ENCODE peak calls at places on chromosome 4, in five cellular contexts. Q, I, H, B and M are unnamed samples. For H3K36me3 and H3K27me3, the result is how much of the 10 kb centered on the place peaks cover.

GRCh38 chr4:147691820-147692219 is 7.9 kb upstream of the PRMT9 start:
- DNase-seq in Q (no peak), I (no peak), H (no peak), B (no peak), M (no peak)

GRCh38 chr4:57163530-57164459 is 53.6 kb upstream of the IGFBP7 start:
- DNase-seq in Q (peak), I (peak), H (peak), B (peak), M (peak)

GRCh38 chr4:143346208-143346607 is 9.5 kb downstream of the GAB1 start:
- DNase-seq in Q (no peak), I (no peak), H (peak), B (no peak), M (no peak)

GRCh38 chr4:153611679-153612078 is 72.4 kb upstream of the TLR2 start:
- DNase-seq in Q (no peak), I (no peak), H (no peak), B (no peak), M (no peak)

GRCh38 chr4:132123870-132124623 is 1025.0 kb upstream of the PCDH10 start:
- DNase-seq in Q (no peak), I (no peak), H (no peak), B (no peak), M (no peak)

GRCh38 chr4:8039290-8039689 is 99.6 kb upstream of the AFAP1 start:
- DNase-seq in Q (peak), I (peak), H (no peak), B (no peak), M (no peak)

GRCh38 chr4:128220286-128221235 is 67.1 kb downstream of the PGRMC2 start:
- DNase-seq in Q (no peak), I (no peak), H (no peak), B (no peak), M (no peak)

GRCh38 chr4:154433543-154433942 is 58.1 kb downstream of the DCHS2 start:
- DNase-seq in Q (no peak), I (no peak), H (no peak), B (no peak), M (no peak)

DNA sequence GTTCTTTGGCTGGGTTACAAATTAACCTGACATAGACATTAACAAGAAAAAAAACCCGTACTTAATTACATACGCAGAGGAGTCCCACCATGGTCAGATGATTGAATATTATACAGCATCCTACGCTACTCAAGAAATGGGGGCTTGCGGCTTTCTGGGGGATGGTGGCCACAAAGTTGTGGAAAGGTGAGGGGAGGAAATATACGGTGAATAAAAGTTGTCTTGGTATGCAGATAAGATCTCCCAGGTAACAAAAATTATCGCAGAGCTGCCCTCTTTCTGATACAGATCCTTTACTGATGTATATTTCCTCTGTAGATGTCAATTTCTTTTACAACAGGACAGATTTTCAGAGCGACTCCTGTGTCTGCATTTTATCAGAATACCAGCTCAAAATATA is 890 bp downstream of the DCAF16 start:
- DNase-seq in Q (no peak), I (no peak), H (no peak), B (no peak), M (no peak)
- H3K36me3 ChIP-seq in Q (under half), I (half or more), H (under half), B (under half), M (under half)

DNA sequence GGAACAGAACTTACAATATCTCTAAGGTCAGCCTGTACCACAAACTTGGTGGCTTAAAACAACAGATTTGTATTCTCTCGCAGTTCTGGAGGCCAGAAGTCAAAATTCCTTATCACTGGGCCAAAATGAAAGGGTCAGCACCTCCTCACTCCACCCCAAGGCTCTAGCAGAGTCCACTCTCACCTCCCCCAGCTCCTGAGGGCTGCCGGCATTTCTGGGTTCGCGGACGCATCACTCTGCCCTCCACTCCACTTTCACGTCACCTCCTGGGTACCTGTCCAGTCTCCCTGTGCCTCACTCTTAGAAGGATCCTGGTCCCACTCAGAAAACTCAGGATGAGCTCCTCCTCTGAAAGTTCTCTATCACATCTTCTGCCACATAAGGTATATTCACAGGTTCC is 34.6 kb downstream of the JAKMIP1 start:
- DNase-seq in Q (no peak), I (no peak), H (no peak), B (no peak), M (no peak)
- H3K27me3 ChIP-seq in Q (under half), I (under half), H (under half), B (under half), M (under half)

DNA sequence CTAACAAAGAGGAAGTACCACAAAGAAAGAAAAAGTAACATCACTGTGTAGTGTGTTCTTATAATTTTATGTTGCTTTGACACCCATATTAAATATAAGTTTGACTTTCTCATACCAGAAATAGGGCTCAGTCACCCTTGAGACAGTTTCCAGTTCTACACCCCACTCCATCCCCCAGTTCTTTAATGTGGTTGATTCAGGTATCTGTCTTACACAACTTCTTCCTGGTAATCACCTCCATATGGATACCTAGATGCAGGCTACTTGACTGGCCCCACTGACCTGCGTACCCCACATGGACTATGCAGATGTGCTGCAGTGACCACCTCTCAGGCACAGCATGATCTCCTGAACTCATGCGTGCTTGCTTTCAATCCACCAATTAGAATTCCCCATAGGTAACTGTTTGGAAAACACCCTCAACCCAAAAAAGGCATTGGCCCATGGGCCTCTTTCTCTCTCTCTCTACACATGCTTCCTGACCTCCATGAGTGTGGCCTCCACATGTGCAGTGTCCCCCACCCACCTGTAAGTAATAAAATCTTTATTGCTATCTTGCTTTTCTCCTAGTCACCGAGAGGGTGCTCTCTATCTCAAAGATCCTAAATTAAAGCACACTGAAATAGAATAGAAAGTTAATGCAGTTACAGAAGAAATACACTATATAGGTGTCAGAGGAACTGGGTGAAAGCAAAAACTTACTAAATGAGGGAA is 98.3 kb downstream of the ZAR1 start:
- DNase-seq in Q (no peak), I (no peak), H (no peak), B (no peak), M (no peak)
- H3K36me3 ChIP-seq in Q (under half), I (half or more), H (under half), B (half or more), M (under half)

DNA sequence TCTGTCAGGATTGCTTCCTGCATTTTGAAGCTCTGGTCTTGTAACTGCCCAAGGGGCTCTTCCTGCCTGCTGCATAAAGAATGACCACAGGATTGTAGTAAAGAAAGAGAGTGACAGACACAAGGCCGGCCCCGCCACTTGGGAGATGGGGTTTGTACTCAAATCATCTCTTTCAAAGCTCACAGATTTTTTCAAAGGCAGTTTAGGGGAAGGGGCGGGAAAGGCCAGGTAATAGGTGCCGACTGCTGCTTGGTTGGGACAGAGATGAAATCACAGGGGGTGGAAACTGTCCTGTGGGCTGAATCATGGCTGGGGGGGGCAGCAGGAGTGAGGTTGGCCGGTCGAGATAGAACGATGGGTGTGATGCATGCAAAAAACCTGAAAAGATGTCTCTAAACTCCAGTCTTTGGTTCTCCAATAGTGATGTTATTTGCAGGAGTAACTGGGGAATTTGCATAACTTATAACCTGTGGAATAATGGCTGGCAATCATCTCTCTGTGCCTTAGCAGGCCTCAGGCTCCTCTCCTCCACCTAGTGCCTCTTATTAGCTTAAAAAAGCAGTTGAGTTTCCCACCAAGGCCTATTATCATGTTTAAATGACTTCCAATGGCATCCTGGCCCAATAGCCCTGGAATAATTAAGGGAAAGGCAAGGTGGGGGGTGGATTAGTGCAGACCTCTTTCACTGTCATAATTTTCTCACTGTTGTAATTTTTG is 778.4 kb upstream of the FRG1 start:
- DNase-seq in Q (no peak), I (peak), H (no peak), B (no peak), M (no peak)
- H3K27me3 ChIP-seq in Q (under half), I (under half), H (under half), B (under half), M (under half)